ENCODE peak calls at places on chromosome 15, in ten cellular contexts. One of them, this sample, is unnamed. For H3K9me3, the result is how much of the 10 kb centered on the place peaks cover.

GRCh38 chr15:90690585-90690984 is 26.6 kb upstream of the BLM start:
- DNase-seq in stomach: no peak
- DNase-seq in cardiac muscle cell: no peak
- DNase-seq in heart right ventricle: no peak
- DNase-seq in GM23248: no peak
- DNase-seq in AG04450: no peak
- DNase-seq in IMR-90: peak
- DNase-seq in neuronal stem cell: no peak
- DNase-seq in A673: no peak
- DNase-seq in adrenal gland: no peak
- DNase-seq in this sample: no peak

GRCh38 chr15:48719668-48720067 is 74.2 kb upstream of the FBN1 start:
- DNase-seq in stomach: no peak
- DNase-seq in cardiac muscle cell: no peak
- DNase-seq in heart right ventricle: no peak
- DNase-seq in GM23248: no peak
- DNase-seq in AG04450: no peak
- DNase-seq in IMR-90: no peak
- DNase-seq in neuronal stem cell: no peak
- DNase-seq in A673: no peak
- DNase-seq in adrenal gland: no peak
- DNase-seq in this sample: no peak

GRCh38 chr15:29070471-29071192 is 184.9 kb downstream of the APBA2 start:
- DNase-seq in stomach: no peak
- DNase-seq in cardiac muscle cell: no peak
- DNase-seq in heart right ventricle: no peak
- DNase-seq in GM23248: no peak
- DNase-seq in AG04450: no peak
- DNase-seq in IMR-90: no peak
- DNase-seq in neuronal stem cell: no peak
- DNase-seq in A673: no peak
- DNase-seq in adrenal gland: no peak
- DNase-seq in this sample: no peak

GRCh38 chr15:51212239-51212638 is 117.5 kb upstream of the TNFAIP8L3 start:
- DNase-seq in stomach: no peak
- DNase-seq in cardiac muscle cell: no peak
- DNase-seq in heart right ventricle: no peak
- DNase-seq in GM23248: no peak
- DNase-seq in AG04450: no peak
- DNase-seq in IMR-90: no peak
- DNase-seq in neuronal stem cell: no peak
- DNase-seq in A673: no peak
- DNase-seq in adrenal gland: no peak
- DNase-seq in this sample: no peak

GRCh38 chr15:74312445-74313007 is 54.9 kb downstream of the CYP11A1 start:
- DNase-seq in stomach: no peak
- DNase-seq in cardiac muscle cell: no peak
- DNase-seq in heart right ventricle: no peak
- DNase-seq in GM23248: no peak
- DNase-seq in AG04450: no peak
- DNase-seq in IMR-90: no peak
- DNase-seq in neuronal stem cell: no peak
- DNase-seq in A673: no peak
- DNase-seq in adrenal gland: no peak
- DNase-seq in this sample: no peak

GRCh38 chr15:24068102-24068501 is 381.0 kb upstream of the NDN start:
- DNase-seq in stomach: no peak
- DNase-seq in cardiac muscle cell: peak
- DNase-seq in heart right ventricle: no peak
- DNase-seq in GM23248: no peak
- DNase-seq in AG04450: no peak
- DNase-seq in IMR-90: no peak
- DNase-seq in neuronal stem cell: no peak
- DNase-seq in A673: no peak
- DNase-seq in adrenal gland: no peak
- DNase-seq in this sample: no peak

GRCh38 chr15:32870240-32871033 is 152.6 kb downstream of the GREM1 start:
- DNase-seq in stomach: peak
- DNase-seq in cardiac muscle cell: no peak
- DNase-seq in heart right ventricle: no peak
- DNase-seq in GM23248: peak
- DNase-seq in AG04450: peak
- DNase-seq in IMR-90: peak
- DNase-seq in neuronal stem cell: no peak
- DNase-seq in A673: peak
- DNase-seq in adrenal gland: no peak
- DNase-seq in this sample: no peak

GRCh38 chr15:52745326-52746161 is 44.6 kb downstream of the ONECUT1 start:
- DNase-seq in stomach: no peak
- DNase-seq in cardiac muscle cell: no peak
- DNase-seq in heart right ventricle: no peak
- DNase-seq in GM23248: no peak
- DNase-seq in AG04450: no peak
- DNase-seq in IMR-90: no peak
- DNase-seq in neuronal stem cell: no peak
- DNase-seq in A673: no peak
- DNase-seq in adrenal gland: no peak
- DNase-seq in this sample: no peak

GRCh38 chr15:77659350-77660321 is 26.9 kb upstream of the LINGO1 start:
- DNase-seq in stomach: peak
- DNase-seq in cardiac muscle cell: peak
- DNase-seq in heart right ventricle: peak
- DNase-seq in GM23248: peak
- DNase-seq in AG04450: no peak
- DNase-seq in IMR-90: peak
- DNase-seq in neuronal stem cell: no peak
- DNase-seq in A673: peak
- DNase-seq in adrenal gland: peak
- DNase-seq in this sample: peak

GRCh38 chr15:95715919-95716318 is 614.6 kb upstream of the NR2F2 start:
- DNase-seq in stomach: no peak
- DNase-seq in cardiac muscle cell: peak
- DNase-seq in heart right ventricle: no peak
- DNase-seq in GM23248: no peak
- DNase-seq in AG04450: no peak
- DNase-seq in IMR-90: no peak
- DNase-seq in neuronal stem cell: peak
- DNase-seq in A673: no peak
- DNase-seq in adrenal gland: no peak
- DNase-seq in this sample: no peak

GRCh38 chr15:66101715-66102395 is 151.7 kb downstream of the MEGF11 start:
- DNase-seq in stomach: no peak
- DNase-seq in cardiac muscle cell: peak
- DNase-seq in heart right ventricle: no peak
- DNase-seq in GM23248: no peak
- DNase-seq in AG04450: no peak
- DNase-seq in IMR-90: no peak
- DNase-seq in neuronal stem cell: peak
- DNase-seq in A673: no peak
- DNase-seq in adrenal gland: no peak
- DNase-seq in this sample: no peak

GRCh38 chr15:27336676-27337075 is 365.7 kb downstream of the GABRG3 start:
- DNase-seq in stomach: no peak
- DNase-seq in cardiac muscle cell: no peak
- DNase-seq in heart right ventricle: no peak
- DNase-seq in GM23248: peak
- DNase-seq in AG04450: no peak
- DNase-seq in IMR-90: no peak
- DNase-seq in neuronal stem cell: no peak
- DNase-seq in A673: no peak
- DNase-seq in adrenal gland: no peak
- DNase-seq in this sample: no peak

GRCh38 chr15:55108858-55109518 is 87.8 kb downstream of the RSL24D1 start:
- DNase-seq in stomach: peak
- DNase-seq in cardiac muscle cell: peak
- DNase-seq in heart right ventricle: peak
- DNase-seq in GM23248: peak
- DNase-seq in AG04450: no peak
- DNase-seq in IMR-90: peak
- DNase-seq in neuronal stem cell: peak
- DNase-seq in A673: peak
- DNase-seq in adrenal gland: peak
- DNase-seq in this sample: peak

GRCh38 chr15:85440451-85440850 is 60.0 kb downstream of the AKAP13 start:
- DNase-seq in stomach: no peak
- DNase-seq in cardiac muscle cell: no peak
- DNase-seq in heart right ventricle: no peak
- DNase-seq in GM23248: no peak
- DNase-seq in AG04450: no peak
- DNase-seq in IMR-90: no peak
- DNase-seq in neuronal stem cell: no peak
- DNase-seq in A673: no peak
- DNase-seq in adrenal gland: no peak
- DNase-seq in this sample: no peak

DNA sequence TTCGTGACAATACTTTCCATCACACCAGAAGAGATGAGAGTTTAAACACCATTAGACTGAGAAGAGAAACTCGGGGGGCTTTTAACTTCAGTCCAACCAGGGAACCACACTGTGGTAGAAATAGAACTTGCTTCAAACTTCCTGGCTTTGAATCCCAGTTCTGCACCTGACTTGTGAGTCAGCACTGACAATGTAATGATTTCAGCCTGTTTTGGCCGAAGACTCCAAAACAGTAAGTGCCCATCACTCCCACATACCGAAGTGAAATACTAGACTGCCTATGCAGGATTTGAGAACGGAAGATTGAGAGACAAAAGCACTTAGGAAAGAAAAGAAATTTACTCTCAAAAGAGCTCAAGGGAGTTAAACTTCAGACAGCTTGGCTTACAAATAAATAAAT is 27.0 kb downstream of the C2CD4B start:
- DNase-seq in stomach: no peak
- DNase-seq in cardiac muscle cell: no peak
- DNase-seq in heart right ventricle: no peak
- DNase-seq in GM23248: peak
- DNase-seq in AG04450: peak
- DNase-seq in IMR-90: peak
- DNase-seq in neuronal stem cell: no peak
- DNase-seq in A673: no peak
- DNase-seq in adrenal gland: no peak
- DNase-seq in this sample: no peak
- H3K27ac ChIP-seq in stomach: no peak
- H3K27ac ChIP-seq in cardiac muscle cell: no peak
- H3K27ac ChIP-seq in heart right ventricle: no peak
- H3K27ac ChIP-seq in GM23248: no peak
- H3K27ac ChIP-seq in AG04450: no peak
- H3K27ac ChIP-seq in IMR-90: no peak
- H3K27ac ChIP-seq in neuronal stem cell: no peak
- H3K27ac ChIP-seq in A673: no peak
- H3K27ac ChIP-seq in adrenal gland: no peak
- H3K27ac ChIP-seq in this sample: no peak

GRCh38 chr15:25087137-25087536 is 132.3 kb downstream of the SNRPN start:
- DNase-seq in stomach: peak
- DNase-seq in cardiac muscle cell: no peak
- DNase-seq in heart right ventricle: no peak
- DNase-seq in GM23248: no peak
- DNase-seq in AG04450: no peak
- DNase-seq in IMR-90: no peak
- DNase-seq in neuronal stem cell: no peak
- DNase-seq in A673: no peak
- DNase-seq in adrenal gland: peak
- DNase-seq in this sample: no peak
- H3K9me3 ChIP-seq in stomach: half or more
- H3K9me3 ChIP-seq in cardiac muscle cell: under half
- H3K9me3 ChIP-seq in heart right ventricle: under half
- H3K9me3 ChIP-seq in GM23248: under half
- H3K9me3 ChIP-seq in AG04450: half or more
- H3K9me3 ChIP-seq in IMR-90: half or more
- H3K9me3 ChIP-seq in neuronal stem cell: half or more
- H3K9me3 ChIP-seq in A673: under half
- H3K9me3 ChIP-seq in adrenal gland: under half
- H3K9me3 ChIP-seq in this sample: half or more

DNA sequence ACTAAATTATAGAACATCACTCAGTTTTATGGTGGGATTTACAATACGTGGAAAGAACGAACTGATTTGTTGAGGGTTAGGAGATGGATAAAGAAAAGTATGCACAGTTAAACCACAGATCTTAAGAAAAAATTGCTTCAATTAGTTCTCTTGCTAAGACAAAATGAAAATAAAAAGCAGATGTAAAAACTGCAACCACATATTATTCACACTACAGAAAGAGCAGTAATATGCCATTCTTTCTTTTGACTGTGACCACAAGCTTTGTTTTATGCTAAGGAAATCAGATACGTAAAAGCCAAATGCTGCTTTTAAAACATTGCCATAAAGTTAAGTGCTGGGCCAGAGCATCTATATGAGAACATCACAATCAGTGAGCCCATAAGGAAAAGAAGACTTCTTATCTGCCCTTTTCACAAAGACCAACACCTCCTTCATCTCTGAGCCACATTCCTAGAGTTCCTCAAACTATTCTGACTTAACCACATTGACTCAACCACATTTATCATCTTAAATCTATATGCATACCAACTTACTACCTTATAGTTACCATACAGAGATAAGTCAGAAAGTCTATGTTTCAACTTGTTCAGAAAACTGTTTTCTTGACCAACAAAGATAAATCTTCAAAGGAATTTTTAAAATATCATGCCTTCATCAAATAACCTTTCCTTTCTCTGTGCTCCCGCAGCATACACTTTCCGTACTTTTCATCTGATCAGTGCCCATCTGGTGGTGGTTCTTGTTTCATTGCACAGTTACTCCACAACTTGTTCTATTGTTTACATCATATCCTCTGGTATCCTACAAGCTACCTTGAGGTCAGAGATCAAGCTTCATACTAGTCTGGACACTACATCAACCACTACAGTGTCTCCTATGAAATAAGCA is 61.7 kb downstream of the FSIP1 start:
- DNase-seq in stomach: no peak
- DNase-seq in cardiac muscle cell: no peak
- DNase-seq in heart right ventricle: no peak
- DNase-seq in GM23248: peak
- DNase-seq in AG04450: peak
- DNase-seq in IMR-90: peak
- DNase-seq in neuronal stem cell: no peak
- DNase-seq in A673: no peak
- DNase-seq in adrenal gland: no peak
- DNase-seq in this sample: no peak
- H3K27ac ChIP-seq in stomach: no peak
- H3K27ac ChIP-seq in cardiac muscle cell: no peak
- H3K27ac ChIP-seq in heart right ventricle: no peak
- H3K27ac ChIP-seq in GM23248: peak
- H3K27ac ChIP-seq in AG04450: no peak
- H3K27ac ChIP-seq in IMR-90: no peak
- H3K27ac ChIP-seq in neuronal stem cell: no peak
- H3K27ac ChIP-seq in A673: no peak
- H3K27ac ChIP-seq in adrenal gland: no peak
- H3K27ac ChIP-seq in this sample: no peak

DNA sequence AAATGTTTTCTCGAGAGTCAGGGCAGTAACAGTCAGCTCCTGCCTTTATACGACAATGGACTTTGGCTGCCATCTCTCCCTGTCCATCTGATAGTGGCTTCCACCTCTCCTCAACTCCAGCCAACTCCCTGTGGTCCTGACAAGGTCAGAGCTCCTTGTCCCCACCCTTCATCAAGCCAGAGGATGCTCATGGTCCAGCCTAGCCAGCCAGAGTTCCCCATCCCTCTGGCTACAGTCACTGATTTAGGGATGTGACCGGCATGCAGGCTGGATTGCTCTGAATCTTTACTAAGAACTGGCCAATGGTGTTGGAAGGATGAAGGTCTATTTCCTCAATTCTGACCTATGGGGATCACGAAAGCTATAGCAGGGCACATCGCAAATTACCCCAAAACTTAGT is 156.1 kb downstream of the OR4M2 start:
- DNase-seq in stomach: no peak
- DNase-seq in cardiac muscle cell: no peak
- DNase-seq in heart right ventricle: no peak
- DNase-seq in GM23248: no peak
- DNase-seq in AG04450: no peak
- DNase-seq in IMR-90: no peak
- DNase-seq in neuronal stem cell: no peak
- DNase-seq in A673: no peak
- DNase-seq in adrenal gland: no peak
- DNase-seq in this sample: no peak
- H3K9me3 ChIP-seq in stomach: under half
- H3K9me3 ChIP-seq in cardiac muscle cell: under half
- H3K9me3 ChIP-seq in heart right ventricle: under half
- H3K9me3 ChIP-seq in GM23248: under half
- H3K9me3 ChIP-seq in AG04450: half or more
- H3K9me3 ChIP-seq in IMR-90: half or more
- H3K9me3 ChIP-seq in neuronal stem cell: under half
- H3K9me3 ChIP-seq in A673: half or more
- H3K9me3 ChIP-seq in adrenal gland: under half
- H3K9me3 ChIP-seq in this sample: under half